ENCODE peak calls at places on chromosomes 4 and X, in six cellular contexts. One of them, this sample, is unnamed.

GRCh38 chr4:39151120-39151713 is 31.1 kb upstream of the WDR19 start:
- DNase-seq in PC-9: no peak
- DNase-seq in lung: no peak
- DNase-seq in vagina: no peak
- DNase-seq in Calu3: no peak
- DNase-seq in lower leg skin: no peak
- DNase-seq in this sample: no peak

GRCh38 chrX:20253232-20253543 is 13.5 kb downstream of the RPS6KA3 start:
- DNase-seq in PC-9: no peak
- DNase-seq in lung: no peak
- DNase-seq in vagina: no peak
- DNase-seq in Calu3: no peak
- DNase-seq in lower leg skin: no peak
- DNase-seq in this sample: no peak

GRCh38 chr4:105022811-105023667 is 123.6 kb upstream of the TET2 start:
- DNase-seq in PC-9: no peak
- DNase-seq in lung: no peak
- DNase-seq in vagina: no peak
- DNase-seq in Calu3: peak; percentile 9
- DNase-seq in lower leg skin: no peak
- DNase-seq in this sample: no peak

GRCh38 chrX:140712413-140713173 is 3.0 kb downstream of the LINC00632 start:
- DNase-seq in PC-9: no peak
- DNase-seq in lung: peak; percentile 45
- DNase-seq in vagina: no peak
- DNase-seq in Calu3: no peak
- DNase-seq in lower leg skin: peak; percentile 86
- DNase-seq in this sample: peak; percentile 70

GRCh38 chr4:146916479-146917076 is 29.1 kb downstream of the TTC29 start:
- DNase-seq in PC-9: no peak
- DNase-seq in lung: no peak
- DNase-seq in vagina: no peak
- DNase-seq in Calu3: peak; percentile 5
- DNase-seq in lower leg skin: no peak
- DNase-seq in this sample: no peak

GRCh38 chr4:5452156-5452555 is 256.2 kb downstream of the EVC2 start:
- DNase-seq in PC-9: no peak
- DNase-seq in lung: no peak
- DNase-seq in vagina: no peak
- DNase-seq in Calu3: no peak
- DNase-seq in lower leg skin: peak; percentile 68
- DNase-seq in this sample: no peak

GRCh38 chr4:137474711-137475301 is 57.5 kb downstream of the PCDH18 start:
- DNase-seq in PC-9: no peak
- DNase-seq in lung: no peak
- DNase-seq in vagina: no peak
- DNase-seq in Calu3: no peak
- DNase-seq in lower leg skin: no peak
- DNase-seq in this sample: no peak

GRCh38 chrX:9626379-9626778 is 139.3 kb downstream of the GPR143 start:
- DNase-seq in PC-9: no peak
- DNase-seq in lung: peak; percentile 28
- DNase-seq in vagina: no peak
- DNase-seq in Calu3: no peak
- DNase-seq in lower leg skin: no peak
- DNase-seq in this sample: no peak

GRCh38 chr4:70743728-70744127 is 22.0 kb downstream of the RUFY3 start:
- DNase-seq in PC-9: no peak
- DNase-seq in lung: no peak
- DNase-seq in vagina: no peak
- DNase-seq in Calu3: no peak
- DNase-seq in lower leg skin: no peak
- DNase-seq in this sample: no peak

GRCh38 chr4:52658671-52659015 is 458 bp downstream of the USP46 start:
- DNase-seq in PC-9: no peak
- DNase-seq in lung: no peak
- DNase-seq in vagina: peak; percentile 74
- DNase-seq in Calu3: peak; percentile 4
- DNase-seq in lower leg skin: no peak
- DNase-seq in this sample: no peak

GRCh38 chr4:149901128-149901527 is 85.5 kb upstream of the IQCM start:
- DNase-seq in PC-9: no peak
- DNase-seq in lung: no peak
- DNase-seq in vagina: no peak
- DNase-seq in Calu3: no peak
- DNase-seq in lower leg skin: no peak
- DNase-seq in this sample: no peak

GRCh38 chr4:149897784-149898183 is 82.1 kb upstream of the IQCM start:
- DNase-seq in PC-9: no peak
- DNase-seq in lung: no peak
- DNase-seq in vagina: no peak
- DNase-seq in Calu3: no peak
- DNase-seq in lower leg skin: no peak
- DNase-seq in this sample: no peak

GRCh38 chr4:149891381-149891780 is 75.7 kb upstream of the IQCM start:
- DNase-seq in PC-9: no peak
- DNase-seq in lung: no peak
- DNase-seq in vagina: no peak
- DNase-seq in Calu3: no peak
- DNase-seq in lower leg skin: no peak
- DNase-seq in this sample: no peak

DNA sequence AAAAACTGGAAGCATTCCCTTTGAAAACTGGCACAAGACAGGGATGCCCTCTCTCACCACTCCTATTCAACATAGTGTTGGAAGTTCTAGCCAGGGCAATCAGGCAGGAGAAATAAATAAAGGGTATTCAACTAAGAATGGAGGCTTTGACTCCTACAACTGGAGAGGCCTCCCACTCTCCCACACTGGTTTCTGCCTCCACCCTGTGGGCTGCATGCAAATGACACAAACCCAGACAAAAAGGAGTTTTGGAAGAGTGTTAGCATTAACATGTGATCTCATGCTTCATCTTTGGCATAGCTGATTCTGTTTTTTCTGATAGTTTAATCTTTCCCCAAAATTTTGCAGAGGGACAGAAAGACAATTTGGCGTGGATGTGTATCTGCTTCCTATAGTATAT is 80.8 kb upstream of the IQCM start:
- DNase-seq in PC-9: no peak
- DNase-seq in lung: no peak
- DNase-seq in vagina: no peak
- DNase-seq in Calu3: peak; percentile 44
- DNase-seq in lower leg skin: no peak
- DNase-seq in this sample: no peak
- TF ChIP-seq CTCF in PC-9: peak; percentile 25
- TF ChIP-seq CTCF in lung: no peak
- TF ChIP-seq CTCF in vagina: no peak
- TF ChIP-seq CTCF in Calu3: no peak
- TF ChIP-seq CTCF in lower leg skin: no peak
- TF ChIP-seq CTCF in this sample: no peak

DNA sequence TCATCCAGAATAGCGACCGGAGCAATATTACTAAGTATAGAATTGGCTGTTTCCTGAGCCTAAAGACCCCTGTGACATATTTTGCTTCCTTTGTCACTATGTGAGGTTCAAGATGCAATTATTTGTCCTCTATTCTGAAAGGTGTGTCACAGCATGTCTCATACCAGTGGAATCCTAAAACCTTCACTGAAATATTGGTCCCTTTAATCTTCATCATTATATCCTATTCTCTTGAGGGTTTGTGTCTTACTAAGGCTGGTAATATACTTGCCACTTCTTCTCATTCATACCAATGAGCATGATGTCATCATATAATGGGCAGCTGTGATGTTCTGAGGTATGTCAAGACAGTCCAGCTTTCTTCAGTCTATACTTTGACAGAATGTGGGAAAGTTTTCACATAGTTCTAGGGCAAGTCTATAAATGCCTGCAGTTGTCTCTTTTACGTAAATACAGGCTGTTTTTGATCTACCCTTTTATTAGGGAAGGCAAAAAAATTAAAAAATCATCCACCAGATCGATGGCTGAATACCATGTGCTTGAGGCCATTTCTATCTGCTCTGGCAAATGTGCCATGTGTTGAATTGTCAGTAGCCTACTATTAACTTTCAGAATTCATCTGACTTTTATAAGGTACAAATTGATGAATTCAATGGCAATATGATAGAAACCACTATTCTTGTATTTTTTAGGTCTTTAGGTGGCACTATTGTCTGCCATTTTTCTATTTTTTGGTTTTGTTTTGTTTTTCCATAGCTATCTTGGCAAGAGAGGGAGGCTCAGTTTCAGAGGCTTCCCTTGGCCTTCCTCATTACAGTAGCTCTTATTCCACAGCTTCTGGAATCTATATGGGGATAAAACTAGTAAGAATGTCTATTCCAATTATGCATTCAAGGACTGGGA is 209.0 kb downstream of the PPARGC1A start:
- DNase-seq in PC-9: no peak
- DNase-seq in lung: no peak
- DNase-seq in vagina: no peak
- DNase-seq in Calu3: no peak
- DNase-seq in lower leg skin: no peak
- DNase-seq in this sample: no peak
- TF ChIP-seq CTCF in PC-9: no peak
- TF ChIP-seq CTCF in lung: no peak
- TF ChIP-seq CTCF in vagina: no peak
- TF ChIP-seq CTCF in Calu3: no peak
- TF ChIP-seq CTCF in lower leg skin: no peak
- TF ChIP-seq CTCF in this sample: no peak

GRCh38 chrX:154515803-154516654 is at the start of gene FAM3A:
- DNase-seq in PC-9: peak; percentile 61
- DNase-seq in lung: peak; percentile 92
- DNase-seq in vagina: no peak
- DNase-seq in Calu3: peak; percentile 95
- DNase-seq in lower leg skin: peak; percentile 98
- DNase-seq in this sample: peak; percentile 91
- TF ChIP-seq CTCF in PC-9: no peak
- TF ChIP-seq CTCF in lung: no peak
- TF ChIP-seq CTCF in vagina: no peak
- TF ChIP-seq CTCF in Calu3: no peak
- TF ChIP-seq CTCF in lower leg skin: no peak
- TF ChIP-seq CTCF in this sample: no peak

GRCh38 chr4:127632420-127633403 is at the start of gene INTU:
- DNase-seq in PC-9: peak; percentile 98
- DNase-seq in lung: peak; percentile 95
- DNase-seq in vagina: no peak
- DNase-seq in Calu3: peak; percentile 86
- DNase-seq in lower leg skin: peak; percentile 97
- DNase-seq in this sample: peak; percentile 93
- TF ChIP-seq CTCF in PC-9: no peak
- TF ChIP-seq CTCF in lung: no peak
- TF ChIP-seq CTCF in vagina: no peak
- TF ChIP-seq CTCF in Calu3: no peak
- TF ChIP-seq CTCF in lower leg skin: no peak
- TF ChIP-seq CTCF in this sample: no peak

DNA sequence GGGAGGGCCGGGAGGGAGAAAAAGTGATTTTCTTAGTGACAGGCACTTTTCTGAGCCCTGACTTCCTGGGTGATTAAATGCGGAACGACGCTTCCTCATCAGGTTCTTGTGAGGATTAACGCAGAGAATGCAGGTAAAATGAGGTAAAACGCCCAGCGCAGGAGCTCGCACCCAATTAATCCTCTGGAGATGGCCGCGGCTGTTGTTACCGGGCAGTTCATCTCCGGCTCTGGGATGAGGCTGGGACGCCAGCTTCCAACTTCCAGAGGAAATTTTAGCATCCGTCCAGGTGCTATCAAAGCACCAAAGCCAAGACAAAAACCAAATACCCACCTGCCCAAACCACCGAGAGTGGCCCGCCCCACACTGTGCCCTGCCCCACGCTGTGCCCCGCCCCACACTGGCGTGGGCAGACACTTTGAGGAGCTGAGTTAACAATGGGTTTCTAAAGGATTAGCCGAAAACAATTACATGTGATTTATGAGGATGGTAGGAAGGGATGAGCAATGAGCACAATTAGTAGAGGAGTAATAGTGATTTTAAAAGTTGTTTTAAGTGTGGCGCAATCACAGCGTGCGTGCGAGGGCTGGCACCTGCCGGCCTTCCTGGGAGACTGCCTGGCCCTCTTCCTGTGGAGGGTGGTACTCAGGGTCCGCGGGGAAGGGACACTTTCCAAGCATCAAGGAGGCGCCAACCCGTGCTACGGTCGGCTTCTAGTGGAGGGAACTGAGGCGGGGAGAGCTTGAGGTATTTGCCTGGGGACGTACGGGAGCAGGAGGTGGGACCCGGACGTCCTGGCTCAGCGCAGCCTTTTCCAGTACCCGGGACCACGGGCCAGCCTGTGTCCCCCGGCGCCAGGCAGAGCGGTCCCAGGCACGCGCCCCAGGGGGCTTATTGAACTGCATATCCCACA is 41.6 kb upstream of the ADRA2C start:
- DNase-seq in PC-9: no peak
- DNase-seq in lung: no peak
- DNase-seq in vagina: no peak
- DNase-seq in Calu3: no peak
- DNase-seq in lower leg skin: no peak
- DNase-seq in this sample: no peak
- TF ChIP-seq CTCF in PC-9: no peak
- TF ChIP-seq CTCF in lung: no peak
- TF ChIP-seq CTCF in vagina: no peak
- TF ChIP-seq CTCF in Calu3: no peak
- TF ChIP-seq CTCF in lower leg skin: no peak
- TF ChIP-seq CTCF in this sample: no peak

GRCh38 chrX:82219129-82219528 is 1017.2 kb downstream of the SH3BGRL start:
- DNase-seq in PC-9: no peak
- DNase-seq in lung: no peak
- DNase-seq in vagina: no peak
- DNase-seq in Calu3: no peak
- DNase-seq in lower leg skin: no peak
- DNase-seq in this sample: no peak
- TF ChIP-seq CTCF in PC-9: no peak
- TF ChIP-seq CTCF in lung: no peak
- TF ChIP-seq CTCF in vagina: no peak
- TF ChIP-seq CTCF in Calu3: no peak
- TF ChIP-seq CTCF in lower leg skin: no peak
- TF ChIP-seq CTCF in this sample: no peak

GRCh38 chr4:139083533-139084424 is 68.2 kb downstream of the NOCT start:
- DNase-seq in PC-9: peak; percentile 45
- DNase-seq in lung: peak; percentile 90
- DNase-seq in vagina: no peak
- DNase-seq in Calu3: peak; percentile 90
- DNase-seq in lower leg skin: peak; percentile 96
- DNase-seq in this sample: peak; percentile 85

GRCh38 chr4:139084425-139085093 is 69.0 kb downstream of the NOCT start:
- DNase-seq in PC-9: peak; percentile 65
- DNase-seq in lung: no peak
- DNase-seq in vagina: no peak
- DNase-seq in Calu3: no peak
- DNase-seq in lower leg skin: no peak
- DNase-seq in this sample: no peak

GRCh38 chr4:139078926-139079325 is 63.3 kb downstream of the NOCT start:
- DNase-seq in PC-9: no peak
- DNase-seq in lung: no peak
- DNase-seq in vagina: no peak
- DNase-seq in Calu3: no peak
- DNase-seq in lower leg skin: no peak
- DNase-seq in this sample: no peak

GRCh38 chr4:139085141-139085540 is 69.6 kb downstream of the NOCT start:
- DNase-seq in PC-9: no peak
- DNase-seq in lung: no peak
- DNase-seq in vagina: no peak
- DNase-seq in Calu3: no peak
- DNase-seq in lower leg skin: no peak
- DNase-seq in this sample: no peak

GRCh38 chr4:139082750-139083532 is 67.4 kb downstream of the NOCT start:
- DNase-seq in PC-9: peak; percentile 95
- DNase-seq in lung: peak; percentile 95
- DNase-seq in vagina: peak; percentile 97
- DNase-seq in Calu3: peak; percentile 91
- DNase-seq in lower leg skin: peak; percentile 99
- DNase-seq in this sample: peak; percentile 95
- TF ChIP-seq CTCF in PC-9: no peak
- TF ChIP-seq CTCF in lung: no peak
- TF ChIP-seq CTCF in vagina: no peak
- TF ChIP-seq CTCF in Calu3: no peak
- TF ChIP-seq CTCF in lower leg skin: no peak
- TF ChIP-seq CTCF in this sample: peak; percentile 34

This sample was measured in dorsolateral prefrontal cortex.